ENCODE peak calls at places on chromosomes 12 and 14, in five cellular contexts. One of them, this sample, is unnamed.
A peak's percentile ranks its signal among the peaks of the same experiment; 100 is the strongest.

GRCh38 chr12:120539303-120539702 is 5.1 kb downstream of the RNF10 start:
- DNase-seq in activated CD8-positive, alpha-beta T cell treated with anti-CD3 and anti-CD28 coated beads for 36 hours: peak; percentile 19
- DNase-seq in bronchial epithelial cell: peak; percentile 62
- DNase-seq in foreskin fibroblast: peak; percentile 84
- DNase-seq in pancreas: no peak
- DNase-seq in this sample: no peak

GRCh38 chr12:94290353-94290752 is 142.0 kb downstream of the PLXNC1 start:
- DNase-seq in pancreas: no peak
- DNase-seq in foreskin fibroblast: peak; percentile 31
- DNase-seq in activated CD8-positive, alpha-beta T cell treated with anti-CD3 and anti-CD28 coated beads for 36 hours: no peak
- DNase-seq in bronchial epithelial cell: no peak
- DNase-seq in this sample: no peak

GRCh38 chr14:50954811-50955372 is 10.6 kb upstream of the PYGL start:
- DNase-seq in bronchial epithelial cell: peak; percentile 88
- DNase-seq in foreskin fibroblast: peak; percentile 82
- DNase-seq in activated CD8-positive, alpha-beta T cell treated with anti-CD3 and anti-CD28 coated beads for 36 hours: no peak
- DNase-seq in pancreas: no peak
- DNase-seq in this sample: no peak

GRCh38 chr14:37139710-37140109 is 32.7 kb downstream of the SLC25A21 start:
- DNase-seq in foreskin fibroblast: no peak
- DNase-seq in pancreas: no peak
- DNase-seq in activated CD8-positive, alpha-beta T cell treated with anti-CD3 and anti-CD28 coated beads for 36 hours: no peak
- DNase-seq in bronchial epithelial cell: no peak
- DNase-seq in this sample: no peak

GRCh38 chr12:6229224-6229748 is 29.1 kb downstream of the CD9 start:
- DNase-seq in activated CD8-positive, alpha-beta T cell treated with anti-CD3 and anti-CD28 coated beads for 36 hours: no peak
- DNase-seq in foreskin fibroblast: peak; percentile 59
- DNase-seq in pancreas: peak; percentile 31
- DNase-seq in bronchial epithelial cell: peak; percentile 62
- DNase-seq in this sample: no peak

GRCh38 chr12:1977588-1977987 is 26.7 kb downstream of the DCP1B start:
- DNase-seq in activated CD8-positive, alpha-beta T cell treated with anti-CD3 and anti-CD28 coated beads for 36 hours: no peak
- DNase-seq in pancreas: no peak
- DNase-seq in foreskin fibroblast: no peak
- DNase-seq in bronchial epithelial cell: peak; percentile 9
- DNase-seq in this sample: no peak

GRCh38 chr12:95131589-95132335 is 58.3 kb upstream of the NR2C1 start:
- DNase-seq in pancreas: no peak
- DNase-seq in activated CD8-positive, alpha-beta T cell treated with anti-CD3 and anti-CD28 coated beads for 36 hours: no peak
- DNase-seq in bronchial epithelial cell: no peak
- DNase-seq in foreskin fibroblast: peak; percentile 25
- DNase-seq in this sample: no peak

GRCh38 chr12:57280234-57281062 is 29.5 kb upstream of the STAC3 start:
- DNase-seq in bronchial epithelial cell: peak; percentile 98
- DNase-seq in pancreas: no peak
- DNase-seq in foreskin fibroblast: peak; percentile 95
- DNase-seq in activated CD8-positive, alpha-beta T cell treated with anti-CD3 and anti-CD28 coated beads for 36 hours: peak; percentile 93
- DNase-seq in this sample: no peak

GRCh38 chr14:89755816-89756215 is 198.7 kb downstream of the EFCAB11 start:
- DNase-seq in foreskin fibroblast: no peak
- DNase-seq in activated CD8-positive, alpha-beta T cell treated with anti-CD3 and anti-CD28 coated beads for 36 hours: no peak
- DNase-seq in pancreas: no peak
- DNase-seq in bronchial epithelial cell: no peak
- DNase-seq in this sample: no peak

GRCh38 chr12:116603516-116603915 is 44.3 kb downstream of the MAP1LC3B2 start:
- DNase-seq in foreskin fibroblast: no peak
- DNase-seq in activated CD8-positive, alpha-beta T cell treated with anti-CD3 and anti-CD28 coated beads for 36 hours: no peak
- DNase-seq in bronchial epithelial cell: no peak
- DNase-seq in pancreas: no peak
- DNase-seq in this sample: no peak

GRCh38 chr12:31765931-31766330 is 37.1 kb upstream of the AMN1 start:
- DNase-seq in pancreas: no peak
- DNase-seq in foreskin fibroblast: no peak
- DNase-seq in bronchial epithelial cell: no peak
- DNase-seq in activated CD8-positive, alpha-beta T cell treated with anti-CD3 and anti-CD28 coated beads for 36 hours: no peak
- DNase-seq in this sample: no peak

GRCh38 chr14:67583711-67584644 is 16.1 kb downstream of the PIGH start:
- DNase-seq in bronchial epithelial cell: peak; percentile 41
- DNase-seq in pancreas: no peak
- DNase-seq in foreskin fibroblast: peak; percentile 72
- DNase-seq in activated CD8-positive, alpha-beta T cell treated with anti-CD3 and anti-CD28 coated beads for 36 hours: peak; percentile 39
- DNase-seq in this sample: no peak

GRCh38 chr12:112422531-112422930 is 3.8 kb downstream of the PTPN11 start:
- DNase-seq in foreskin fibroblast: peak; percentile 61
- DNase-seq in pancreas: no peak
- DNase-seq in activated CD8-positive, alpha-beta T cell treated with anti-CD3 and anti-CD28 coated beads for 36 hours: no peak
- DNase-seq in bronchial epithelial cell: no peak
- DNase-seq in this sample: no peak

GRCh38 chr12:121649403-121649802 is 20.1 kb downstream of the MORN3 start:
- DNase-seq in pancreas: no peak
- DNase-seq in foreskin fibroblast: no peak
- DNase-seq in activated CD8-positive, alpha-beta T cell treated with anti-CD3 and anti-CD28 coated beads for 36 hours: no peak
- DNase-seq in bronchial epithelial cell: no peak
- DNase-seq in this sample: no peak

GRCh38 chr12:10940389-10940788 is 1.3 kb upstream of the TAS2R14 start:
- DNase-seq in foreskin fibroblast: peak; percentile 68
- DNase-seq in pancreas: no peak
- DNase-seq in activated CD8-positive, alpha-beta T cell treated with anti-CD3 and anti-CD28 coated beads for 36 hours: no peak
- DNase-seq in bronchial epithelial cell: peak; percentile 98
- DNase-seq in this sample: no peak

GRCh38 chr12:94779520-94779919 is 129.2 kb upstream of the TMCC3 start:
- DNase-seq in bronchial epithelial cell: no peak
- DNase-seq in activated CD8-positive, alpha-beta T cell treated with anti-CD3 and anti-CD28 coated beads for 36 hours: no peak
- DNase-seq in foreskin fibroblast: peak; percentile 24
- DNase-seq in pancreas: no peak
- DNase-seq in this sample: no peak

GRCh38 chr12:118346895-118347294 is 25.8 kb downstream of the TAOK3 start:
- DNase-seq in activated CD8-positive, alpha-beta T cell treated with anti-CD3 and anti-CD28 coated beads for 36 hours: no peak
- DNase-seq in bronchial epithelial cell: no peak
- DNase-seq in foreskin fibroblast: no peak
- DNase-seq in pancreas: no peak
- DNase-seq in this sample: no peak

GRCh38 chr14:33742166-33742565 is 208.7 kb downstream of the EGLN3 start:
- DNase-seq in bronchial epithelial cell: no peak
- DNase-seq in pancreas: no peak
- DNase-seq in activated CD8-positive, alpha-beta T cell treated with anti-CD3 and anti-CD28 coated beads for 36 hours: no peak
- DNase-seq in foreskin fibroblast: no peak
- DNase-seq in this sample: no peak

GRCh38 chr14:91890291-91890749 is 23.0 kb upstream of the TC2N start:
- DNase-seq in activated CD8-positive, alpha-beta T cell treated with anti-CD3 and anti-CD28 coated beads for 36 hours: peak; percentile 35
- DNase-seq in foreskin fibroblast: no peak
- DNase-seq in bronchial epithelial cell: no peak
- DNase-seq in pancreas: no peak
- DNase-seq in this sample: no peak

GRCh38 chr12:124655317-124656213 is 88.2 kb upstream of the NCOR2 start:
- DNase-seq in bronchial epithelial cell: peak; percentile 20
- DNase-seq in activated CD8-positive, alpha-beta T cell treated with anti-CD3 and anti-CD28 coated beads for 36 hours: no peak
- DNase-seq in foreskin fibroblast: peak; percentile 91
- DNase-seq in pancreas: peak; percentile 64
- DNase-seq in this sample: peak; percentile 80

GRCh38 chr12:76383988-76384387 is 35.8 kb upstream of the BBS10 start:
- DNase-seq in pancreas: no peak
- DNase-seq in bronchial epithelial cell: no peak
- DNase-seq in activated CD8-positive, alpha-beta T cell treated with anti-CD3 and anti-CD28 coated beads for 36 hours: no peak
- DNase-seq in foreskin fibroblast: no peak
- DNase-seq in this sample: no peak

GRCh38 chr12:49622501-49623141 is 740 bp upstream of the PRPF40B start:
- DNase-seq in bronchial epithelial cell: peak; percentile 26
- DNase-seq in pancreas: no peak
- DNase-seq in activated CD8-positive, alpha-beta T cell treated with anti-CD3 and anti-CD28 coated beads for 36 hours: peak; percentile 80
- DNase-seq in foreskin fibroblast: no peak
- DNase-seq in this sample: no peak

GRCh38 chr12:113961921-113962710 is 4.0 kb downstream of the RBM19 start:
- DNase-seq in pancreas: no peak
- DNase-seq in activated CD8-positive, alpha-beta T cell treated with anti-CD3 and anti-CD28 coated beads for 36 hours: peak; percentile 80
- DNase-seq in foreskin fibroblast: peak; percentile 75
- DNase-seq in bronchial epithelial cell: peak; percentile 80
- DNase-seq in this sample: no peak

GRCh38 chr12:21940972-21941521 is at the start of gene ABCC9:
- DNase-seq in bronchial epithelial cell: peak; percentile 22
- DNase-seq in activated CD8-positive, alpha-beta T cell treated with anti-CD3 and anti-CD28 coated beads for 36 hours: peak; percentile 27
- DNase-seq in foreskin fibroblast: peak; percentile 52
- DNase-seq in pancreas: peak; percentile 75
- DNase-seq in this sample: no peak

GRCh38 chr12:58504539-58504938 is 415.8 kb downstream of the LRIG3 start:
- DNase-seq in bronchial epithelial cell: peak; percentile 90
- DNase-seq in foreskin fibroblast: peak; percentile 92
- DNase-seq in pancreas: no peak
- DNase-seq in activated CD8-positive, alpha-beta T cell treated with anti-CD3 and anti-CD28 coated beads for 36 hours: no peak
- DNase-seq in this sample: no peak

GRCh38 chr14:54108481-54109471 is 152.2 kb upstream of the BMP4 start:
- DNase-seq in bronchial epithelial cell: peak; percentile 87
- DNase-seq in foreskin fibroblast: peak; percentile 76
- DNase-seq in activated CD8-positive, alpha-beta T cell treated with anti-CD3 and anti-CD28 coated beads for 36 hours: no peak
- DNase-seq in pancreas: no peak
- DNase-seq in this sample: no peak

GRCh38 chr14:97382616-97383226 is 585.5 kb downstream of the VRK1 start:
- DNase-seq in bronchial epithelial cell: no peak
- DNase-seq in activated CD8-positive, alpha-beta T cell treated with anti-CD3 and anti-CD28 coated beads for 36 hours: no peak
- DNase-seq in foreskin fibroblast: no peak
- DNase-seq in pancreas: no peak
- DNase-seq in this sample: no peak

GRCh38 chr12:2853626-2854025 is 3.2 kb downstream of the TEX52 start:
- DNase-seq in pancreas: peak; percentile 92
- DNase-seq in activated CD8-positive, alpha-beta T cell treated with anti-CD3 and anti-CD28 coated beads for 36 hours: peak; percentile 65
- DNase-seq in bronchial epithelial cell: peak; percentile 52
- DNase-seq in foreskin fibroblast: peak; percentile 91
- DNase-seq in this sample: peak; percentile 86

GRCh38 chr12:109981311-109981710 is 14.9 kb downstream of the GIT2 start:
- DNase-seq in activated CD8-positive, alpha-beta T cell treated with anti-CD3 and anti-CD28 coated beads for 36 hours: peak; percentile 84
- DNase-seq in pancreas: no peak
- DNase-seq in foreskin fibroblast: no peak
- DNase-seq in bronchial epithelial cell: no peak
- DNase-seq in this sample: no peak

GRCh38 chr12:67484788-67485480 is 163.6 kb upstream of the DYRK2 start:
- DNase-seq in activated CD8-positive, alpha-beta T cell treated with anti-CD3 and anti-CD28 coated beads for 36 hours: peak; percentile 24
- DNase-seq in foreskin fibroblast: no peak
- DNase-seq in pancreas: no peak
- DNase-seq in bronchial epithelial cell: peak; percentile 38
- DNase-seq in this sample: no peak

GRCh38 chr12:81591256-81591655 is 167.9 kb downstream of the PPFIA2 start:
- DNase-seq in bronchial epithelial cell: no peak
- DNase-seq in pancreas: no peak
- DNase-seq in activated CD8-positive, alpha-beta T cell treated with anti-CD3 and anti-CD28 coated beads for 36 hours: no peak
- DNase-seq in foreskin fibroblast: no peak
- DNase-seq in this sample: no peak

GRCh38 chr12:22287056-22287455 is 47.5 kb downstream of the ST8SIA1 start:
- DNase-seq in pancreas: no peak
- DNase-seq in activated CD8-positive, alpha-beta T cell treated with anti-CD3 and anti-CD28 coated beads for 36 hours: no peak
- DNase-seq in bronchial epithelial cell: no peak
- DNase-seq in foreskin fibroblast: no peak
- DNase-seq in this sample: no peak

GRCh38 chr12:33484161-33484560 is 44.5 kb upstream of the SYT10 start:
- DNase-seq in pancreas: no peak
- DNase-seq in foreskin fibroblast: no peak
- DNase-seq in bronchial epithelial cell: no peak
- DNase-seq in activated CD8-positive, alpha-beta T cell treated with anti-CD3 and anti-CD28 coated beads for 36 hours: no peak
- DNase-seq in this sample: no peak

GRCh38 chr12:32686340-32686739 is 7.2 kb downstream of the DNM1L start:
- DNase-seq in foreskin fibroblast: no peak
- DNase-seq in bronchial epithelial cell: no peak
- DNase-seq in pancreas: no peak
- DNase-seq in activated CD8-positive, alpha-beta T cell treated with anti-CD3 and anti-CD28 coated beads for 36 hours: no peak
- DNase-seq in this sample: no peak

GRCh38 chr12:115370650-115371049 is 686.7 kb upstream of the TBX3 start:
- DNase-seq in pancreas: no peak
- DNase-seq in activated CD8-positive, alpha-beta T cell treated with anti-CD3 and anti-CD28 coated beads for 36 hours: no peak
- DNase-seq in foreskin fibroblast: no peak
- DNase-seq in bronchial epithelial cell: no peak
- DNase-seq in this sample: no peak

GRCh38 chr14:84969501-84969900 is 560.4 kb upstream of the FLRT2 start:
- DNase-seq in bronchial epithelial cell: peak; percentile 82
- DNase-seq in pancreas: no peak
- DNase-seq in foreskin fibroblast: peak; percentile 81
- DNase-seq in activated CD8-positive, alpha-beta T cell treated with anti-CD3 and anti-CD28 coated beads for 36 hours: no peak
- DNase-seq in this sample: no peak

GRCh38 chr12:111256629-111257434 is 112.1 kb downstream of the PHETA1 start:
- DNase-seq in pancreas: no peak
- DNase-seq in bronchial epithelial cell: no peak
- DNase-seq in foreskin fibroblast: no peak
- DNase-seq in activated CD8-positive, alpha-beta T cell treated with anti-CD3 and anti-CD28 coated beads for 36 hours: no peak
- DNase-seq in this sample: no peak

GRCh38 chr12:10128687-10129086 is 1.3 kb downstream of the CLEC7A start:
- DNase-seq in activated CD8-positive, alpha-beta T cell treated with anti-CD3 and anti-CD28 coated beads for 36 hours: no peak
- DNase-seq in foreskin fibroblast: no peak
- DNase-seq in bronchial epithelial cell: peak; percentile 14
- DNase-seq in pancreas: no peak
- DNase-seq in this sample: no peak

GRCh38 chr14:46259536-46259935 is 392.0 kb downstream of the RPL10L start:
- DNase-seq in bronchial epithelial cell: no peak
- DNase-seq in activated CD8-positive, alpha-beta T cell treated with anti-CD3 and anti-CD28 coated beads for 36 hours: no peak
- DNase-seq in foreskin fibroblast: no peak
- DNase-seq in pancreas: no peak
- DNase-seq in this sample: no peak
- TF ChIP-seq CTCF in bronchial epithelial cell: no peak
- TF ChIP-seq CTCF in activated CD8-positive, alpha-beta T cell treated with anti-CD3 and anti-CD28 coated beads for 36 hours: no peak
- TF ChIP-seq CTCF in foreskin fibroblast: no peak
- TF ChIP-seq CTCF in pancreas: no peak
- TF ChIP-seq CTCF in this sample: no peak

GRCh38 chr14:75562048-75562447 is 16.4 kb upstream of the FLVCR2 start:
- DNase-seq in bronchial epithelial cell: peak; percentile 48
- DNase-seq in foreskin fibroblast: peak; percentile 28
- DNase-seq in activated CD8-positive, alpha-beta T cell treated with anti-CD3 and anti-CD28 coated beads for 36 hours: peak; percentile 90
- DNase-seq in pancreas: no peak
- DNase-seq in this sample: no peak
- TF ChIP-seq CTCF in bronchial epithelial cell: no peak
- TF ChIP-seq CTCF in foreskin fibroblast: no peak
- TF ChIP-seq CTCF in activated CD8-positive, alpha-beta T cell treated with anti-CD3 and anti-CD28 coated beads for 36 hours: no peak
- TF ChIP-seq CTCF in pancreas: no peak
- TF ChIP-seq CTCF in this sample: no peak

GRCh38 chr14:102316746-102317563 is 2.6 kb upstream of the ZNF839 start:
- DNase-seq in activated CD8-positive, alpha-beta T cell treated with anti-CD3 and anti-CD28 coated beads for 36 hours: peak; percentile 94
- DNase-seq in bronchial epithelial cell: peak; percentile 75
- DNase-seq in pancreas: peak; percentile 97
- DNase-seq in foreskin fibroblast: peak; percentile 96
- DNase-seq in this sample: peak; percentile 99
- TF ChIP-seq CTCF in activated CD8-positive, alpha-beta T cell treated with anti-CD3 and anti-CD28 coated beads for 36 hours: peak; percentile 65
- TF ChIP-seq CTCF in bronchial epithelial cell: peak; percentile 85
- TF ChIP-seq CTCF in pancreas: peak; percentile 55
- TF ChIP-seq CTCF in foreskin fibroblast: peak; percentile 74
- TF ChIP-seq CTCF in this sample: peak; percentile 72

DNA sequence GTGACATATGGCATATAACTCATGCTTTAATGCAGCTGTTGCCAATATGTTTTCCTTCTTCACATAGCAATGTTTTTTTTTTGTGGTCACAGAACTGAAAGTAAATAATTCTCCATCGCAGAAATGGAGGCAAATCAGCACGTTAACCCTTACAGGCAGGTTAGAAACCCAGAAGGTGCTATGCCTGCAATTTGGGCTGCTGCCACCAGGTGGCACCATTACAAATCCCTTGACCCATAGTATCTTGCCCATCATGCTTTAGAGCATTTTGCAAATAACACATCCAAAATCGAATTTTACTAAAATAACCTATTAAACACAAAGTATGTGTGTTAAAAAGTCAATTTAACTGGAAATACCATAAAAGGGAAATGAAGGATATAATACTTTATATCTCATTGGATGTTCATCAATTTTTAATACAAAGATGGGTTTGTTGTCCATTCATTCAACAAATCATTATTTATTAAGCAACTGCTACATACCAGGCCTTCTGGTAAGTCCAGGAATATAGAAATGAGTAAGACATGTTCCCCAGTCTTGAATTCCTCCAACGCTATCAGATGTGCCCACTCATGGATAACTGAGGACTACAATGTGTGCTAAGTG is 340.1 kb downstream of the GLT1D1 start:
- DNase-seq in foreskin fibroblast: peak; percentile 1
- DNase-seq in bronchial epithelial cell: peak; percentile 3
- DNase-seq in pancreas: no peak
- DNase-seq in activated CD8-positive, alpha-beta T cell treated with anti-CD3 and anti-CD28 coated beads for 36 hours: peak; percentile 42
- DNase-seq in this sample: no peak
- TF ChIP-seq CTCF in foreskin fibroblast: peak; percentile 44
- TF ChIP-seq CTCF in bronchial epithelial cell: peak; percentile 33
- TF ChIP-seq CTCF in pancreas: peak; percentile 24
- TF ChIP-seq CTCF in activated CD8-positive, alpha-beta T cell treated with anti-CD3 and anti-CD28 coated beads for 36 hours: peak; percentile 85
- TF ChIP-seq CTCF in this sample: peak; percentile 88